ENCODE peak calls at places on chromosomes 7 and 10, in ten cellular contexts. T is H9, N is HepG2, O is HCT116, E is K562, J is SK-N-SH, C is fibroblast of lung, A is OCI-LY7, K is PC-9, Y is neuronal stem cell. U is an unnamed sample.

GRCh38 chr10:51892965-51893658 is 193.7 kb upstream of the CSTF2T start:
- DNase-seq in T (peak; percentile 46), N (peak; percentile 10), O (peak; percentile 40), E (no peak), J (peak; percentile 26), C (no peak), A (peak; percentile 6), K (no peak), Y (peak; percentile 48), U (peak; percentile 42)

GRCh38 chr10:53256623-53257022 is 484.0 kb upstream of the MBL2 start:
- DNase-seq in T (peak; percentile 31), N (peak; percentile 29), O (no peak), E (no peak), J (no peak), C (no peak), A (no peak), K (peak; percentile 92), Y (no peak), U (no peak)

GRCh38 chr10:77673515-77674140 is 36.0 kb upstream of the KCNMA1 start:
- DNase-seq in T (no peak), N (no peak), O (no peak), E (no peak), J (no peak), C (no peak), A (no peak), K (no peak), Y (no peak), U (no peak)

GRCh38 chr10:88442681-88443080 is 140.4 kb downstream of the RNLS start:
- DNase-seq in T (no peak), N (no peak), O (no peak), E (no peak), J (no peak), C (no peak), A (no peak), K (no peak), Y (no peak), U (no peak)

GRCh38 chr10:100656479-100656878 is 88.9 kb upstream of the PAX2 start:
- DNase-seq in T (peak; percentile 57), N (no peak), O (no peak), E (peak; percentile 82), J (peak; percentile 93), C (no peak), A (no peak), K (no peak), Y (no peak), U (no peak)

GRCh38 chr7:157096286-157097055 is 42.3 kb upstream of the UBE3C start:
- DNase-seq in T (no peak), N (no peak), O (no peak), E (no peak), J (no peak), C (no peak), A (no peak), K (no peak), Y (no peak), U (no peak)

GRCh38 chr7:102289051-102289450 is 2.4 kb downstream of the SH2B2 start:
- DNase-seq in T (no peak), N (no peak), O (no peak), E (no peak), J (no peak), C (no peak), A (peak; percentile 80), K (no peak), Y (no peak), U (peak; percentile 97)

GRCh38 chr7:125462615-125463014 is 533.0 kb upstream of the POT1 start:
- DNase-seq in T (no peak), N (no peak), O (no peak), E (no peak), J (no peak), C (no peak), A (no peak), K (no peak), Y (no peak), U (no peak)

GRCh38 chr10:67533376-67533775 is 162.6 kb downstream of the CTNNA3 start:
- DNase-seq in T (no peak), N (no peak), O (no peak), E (no peak), J (no peak), C (no peak), A (no peak), K (no peak), Y (no peak), U (no peak)
- H2AFZ ChIP-seq in T (no peak overlapping the region), N (no peak overlapping the region), O (no peak overlapping the region), E (no peak overlapping the region), J (no peak overlapping the region), C (no peak overlapping the region), A (no peak overlapping the region), K (no peak overlapping the region), Y (no peak overlapping the region), U (no peak overlapping the region)

GRCh38 chr7:128309921-128310320 is 33.8 kb downstream of the RBM28 start:
- DNase-seq in T (no peak), N (no peak), O (no peak), E (no peak), J (no peak), C (no peak), A (no peak), K (no peak), Y (peak; percentile 27), U (peak; percentile 41)
- H3K27ac ChIP-seq in T (no peak overlapping the region), N (peak overlapping the region; percentile 60), O (no peak overlapping the region), E (no peak overlapping the region), J (no peak overlapping the region), C (no peak overlapping the region), A (no peak overlapping the region), K (no peak overlapping the region), Y (peak overlapping the region; percentile 50), U (no peak overlapping the region)

DNA sequence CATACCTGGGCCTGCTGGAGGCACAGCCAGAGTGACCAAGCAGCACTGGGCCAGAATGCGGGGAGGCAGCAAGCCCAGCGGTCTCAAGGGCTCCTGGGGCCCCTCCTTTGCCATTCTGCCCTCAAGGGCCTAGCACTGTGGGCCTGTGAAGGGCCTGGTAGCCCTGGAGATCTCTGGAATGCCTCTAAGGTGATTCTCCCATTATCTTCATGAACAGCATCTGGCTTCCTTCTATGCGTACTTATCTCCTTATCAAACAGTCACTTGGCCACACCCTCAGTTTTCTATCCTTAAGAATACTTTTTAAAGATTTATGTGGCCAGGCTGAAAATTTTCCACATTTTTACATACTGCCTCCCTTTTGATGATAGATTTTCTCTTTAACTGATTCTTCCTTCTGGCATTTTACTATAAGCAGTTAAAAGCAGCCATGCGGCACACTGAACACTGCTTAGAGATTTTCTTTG is 67.5 kb upstream of the CCNY start:
- DNase-seq in T (no peak), N (no peak), O (no peak), E (no peak), J (no peak), C (peak; percentile 55), A (no peak), K (no peak), Y (no peak), U (no peak)
- H2AFZ ChIP-seq in T (no peak overlapping the region), N (no peak overlapping the region), O (no peak overlapping the region), E (peak overlapping the region; percentile 38), J (no peak overlapping the region), C (no peak overlapping the region), A (no peak overlapping the region), K (no peak overlapping the region), Y (peak overlapping the region; percentile 44), U (no peak overlapping the region)

GRCh38 chr10:35326466-35327235 is 9.7 kb upstream of the CCNY start:
- DNase-seq in T (no peak), N (no peak), O (no peak), E (no peak), J (no peak), C (peak; percentile 55), A (no peak), K (no peak), Y (no peak), U (no peak)
- H3K27ac ChIP-seq in T (no peak overlapping the region), N (no peak overlapping the region), O (no peak overlapping the region), E (no peak overlapping the region), J (no peak overlapping the region), C (no peak overlapping the region), A (no peak overlapping the region), K (no peak overlapping the region), Y (no peak overlapping the region), U (no peak overlapping the region)

DNA sequence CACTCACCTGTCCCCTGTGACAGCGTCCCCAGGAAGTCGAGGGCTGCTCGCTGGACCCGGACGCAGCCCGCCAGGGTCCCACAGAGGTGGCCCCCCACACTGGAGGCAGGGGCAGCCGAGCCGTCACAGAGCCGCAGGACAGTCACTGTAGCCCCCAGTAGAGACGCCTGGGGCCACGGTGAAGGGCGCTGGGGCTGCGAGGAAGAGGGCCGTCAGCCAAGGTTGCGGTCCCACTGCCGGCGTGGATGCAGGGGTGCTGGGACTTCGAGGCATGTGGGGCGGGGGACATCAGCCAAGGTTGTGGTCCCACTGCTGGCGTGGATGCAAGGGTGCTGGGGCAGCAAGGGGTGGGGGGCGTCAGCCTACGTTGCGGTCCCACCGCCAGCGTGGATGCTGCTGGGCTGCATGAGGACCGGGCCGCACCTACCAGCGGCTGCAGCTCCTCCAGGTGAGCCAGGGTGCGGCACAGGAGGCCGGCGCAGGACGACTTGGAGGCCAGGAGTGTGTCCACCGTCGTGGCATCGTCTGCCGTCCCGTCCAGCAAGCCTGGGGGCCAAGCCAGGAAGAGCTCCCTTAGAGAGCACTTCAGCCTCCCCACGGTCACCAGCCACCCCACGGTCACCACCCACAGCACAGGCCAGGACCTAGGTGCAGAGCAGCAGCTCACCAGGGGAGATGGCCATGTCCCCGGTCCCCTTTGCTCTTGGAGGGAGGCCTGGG is 13.9 kb downstream of the BRAT1 start:
- DNase-seq in T (no peak), N (no peak), O (no peak), E (no peak), J (peak; percentile 39), C (no peak), A (no peak), K (no peak), Y (no peak), U (no peak)
- H2AFZ ChIP-seq in T (no peak overlapping the region), N (no peak overlapping the region), O (no peak overlapping the region), E (no peak overlapping the region), J (no peak overlapping the region), C (no peak overlapping the region), A (no peak overlapping the region), K (no peak overlapping the region), Y (no peak overlapping the region), U (no peak overlapping the region)

GRCh38 chr10:113087082-113088029 is 137.3 kb downstream of the TCF7L2 start:
- DNase-seq in T (peak; percentile 84), N (peak; percentile 96), O (peak; percentile 100), E (peak; percentile 37), J (no peak), C (peak; percentile 100), A (no peak), K (peak; percentile 97), Y (no peak), U (no peak)

GRCh38 chr10:113086282-113086681 is 136.2 kb downstream of the TCF7L2 start:
- DNase-seq in T (no peak), N (peak; percentile 92), O (no peak), E (no peak), J (no peak), C (peak; percentile 23), A (no peak), K (peak; percentile 43), Y (no peak), U (no peak)

GRCh38 chr10:113084031-113084430 is 134.0 kb downstream of the TCF7L2 start:
- DNase-seq in T (no peak), N (no peak), O (no peak), E (no peak), J (no peak), C (no peak), A (no peak), K (peak; percentile 74), Y (no peak), U (no peak)

GRCh38 chr10:113088194-113088593 is 138.1 kb downstream of the TCF7L2 start:
- DNase-seq in T (no peak), N (no peak), O (no peak), E (no peak), J (no peak), C (no peak), A (no peak), K (no peak), Y (no peak), U (no peak)

GRCh38 chr10:113085776-113086175 is 135.7 kb downstream of the TCF7L2 start:
- DNase-seq in T (no peak), N (no peak), O (no peak), E (no peak), J (no peak), C (no peak), A (no peak), K (no peak), Y (no peak), U (no peak)
- H3K27ac ChIP-seq in T (no peak overlapping the region), N (no peak overlapping the region), O (peak overlapping the region; percentile 92), E (no peak overlapping the region), J (no peak overlapping the region), C (no peak overlapping the region), A (no peak overlapping the region), K (peak overlapping the region; percentile 96), Y (no peak overlapping the region), U (no peak overlapping the region)